ENCODE peak calls at places on chromosome 14, in five cellular contexts. X, B, E, H and S are unnamed samples.

GRCh38 chr14:101875726-101876268 is 88.6 kb upstream of the DYNC1H1 start:
- DNase-seq in B (no peak), E (no peak), H (no peak), X (no peak), S (no peak)

GRCh38 chr14:65255583-65256443 is 153.5 kb upstream of the MAX start:
- DNase-seq in H (no peak), B (peak), X (no peak), E (no peak), S (peak)

GRCh38 chr14:80628547-80628946 is 313.0 kb downstream of the CEP128 start:
- DNase-seq in E (no peak), H (no peak), X (no peak), B (no peak), S (no peak)

GRCh38 chr14:105137481-105138020 is 31.0 kb downstream of the JAG2 start:
- DNase-seq in E (no peak), H (no peak), X (no peak), B (no peak), S (no peak)

GRCh38 chr14:31106768-31107167 is 80.6 kb upstream of the STRN3 start:
- DNase-seq in H (peak), B (peak), E (no peak), X (no peak), S (no peak)

GRCh38 chr14:75088566-75089373 is 19.3 kb downstream of the ZC2HC1C start:
- DNase-seq in X (peak), H (peak), E (peak), B (peak), S (peak)

GRCh38 chr14:72809063-72809462 is 84.8 kb downstream of the DPF3 start:
- DNase-seq in X (no peak), E (no peak), H (no peak), B (no peak), S (no peak)

GRCh38 chr14:61184117-61184516 is 97.0 kb downstream of the TMEM30B start:
- DNase-seq in E (no peak), X (no peak), B (peak), H (peak), S (peak)

DNA sequence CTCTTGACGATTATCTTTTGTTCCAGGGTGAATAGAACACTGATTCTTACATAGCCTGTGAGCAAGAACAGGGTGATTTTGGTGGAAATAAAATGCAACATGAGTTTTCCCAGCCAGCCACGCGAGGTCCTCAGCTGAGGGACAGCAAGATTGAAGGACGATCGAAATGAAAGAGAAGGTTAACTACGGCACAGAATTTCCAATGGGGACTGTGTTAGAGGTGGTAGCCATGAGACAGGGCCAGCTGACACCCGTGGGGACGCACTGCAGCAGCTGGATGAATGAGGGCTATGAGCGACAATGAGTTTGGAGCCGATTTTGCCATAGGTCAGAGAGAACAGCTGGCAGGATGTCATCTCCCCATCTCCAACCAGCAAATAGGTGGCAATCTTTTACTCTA is 243.4 kb upstream of the PELI2 start:
- DNase-seq in B (no peak), H (no peak), X (no peak), E (no peak), S (no peak)
- TF ChIP-seq CTCF in B (no peak), H (no peak), X (no peak), E (no peak), S (no peak)

GRCh38 chr14:67575684-67576083 is 24.4 kb downstream of the PIGH start:
- DNase-seq in X (no peak), B (peak), E (no peak), H (no peak), S (no peak)
- TF ChIP-seq CTCF in X (no peak), B (peak), E (no peak), H (no peak), S (no peak)

GRCh38 chr14:41824441-41824840 is 217.8 kb downstream of the LRFN5 start:
- DNase-seq in E (no peak), H (no peak), B (no peak), X (no peak), S (no peak)
- TF ChIP-seq CTCF in E (no peak), H (no peak), B (no peak), X (no peak), S (peak)

GRCh38 chr14:43894534-43894933 is 612.5 kb downstream of the FSCB start:
- DNase-seq in E (no peak), H (peak), X (no peak), B (peak), S (no peak)
- TF ChIP-seq CTCF in E (peak), H (peak), X (peak), B (peak), S (peak)

DNA sequence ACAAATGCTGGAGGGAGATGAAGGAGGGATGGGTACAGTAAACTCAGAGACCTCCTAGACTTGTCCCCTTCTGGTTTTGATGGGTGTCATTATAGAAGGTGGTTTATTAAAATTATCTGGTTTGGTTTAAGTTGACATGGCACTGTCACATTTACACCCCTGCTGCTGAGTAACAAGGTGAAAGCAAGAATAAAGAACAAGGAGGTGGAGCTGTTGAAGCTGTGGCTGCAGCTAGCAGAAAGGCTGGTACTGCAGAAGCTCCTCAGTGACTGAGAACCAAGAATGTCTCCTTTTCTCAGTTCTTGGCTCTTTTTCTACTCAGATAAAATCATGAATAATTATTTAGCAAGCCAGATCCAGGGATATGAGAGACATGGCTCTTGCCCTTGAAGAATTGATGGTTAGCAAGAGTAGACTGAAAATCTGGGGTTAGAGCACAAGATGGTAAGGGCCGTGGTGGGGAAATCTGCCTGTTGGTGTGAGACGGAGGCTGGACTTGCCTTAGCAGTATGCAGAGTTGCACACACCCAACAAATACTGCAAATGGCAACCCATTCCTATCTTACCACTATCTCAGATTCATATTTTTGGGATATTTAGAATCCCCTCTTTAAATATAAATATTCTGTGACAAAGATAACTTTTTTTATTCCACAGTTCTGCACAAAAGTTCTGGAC is at the start of gene GZMH:
- DNase-seq in B (no peak), E (no peak), X (no peak), H (no peak), S (no peak)
- TF ChIP-seq CTCF in B (no peak), E (no peak), X (no peak), H (no peak), S (no peak)

GRCh38 chr14:93970589-93970966 is 5.8 kb downstream of the ASB2 start:
- DNase-seq in H (no peak), E (no peak), B (peak), X (peak), S (peak)
- TF ChIP-seq CTCF in H (peak), E (peak), B (peak), X (peak), S (peak)

GRCh38 chr14:103002578-103003350 is 54.6 kb downstream of the CDC42BPB start:
- DNase-seq in X (no peak), H (no peak), E (no peak), B (no peak), S (no peak)
- TF ChIP-seq CTCF in X (no peak), H (peak), E (no peak), B (no peak), S (no peak)

GRCh38 chr14:94372021-94372605 is 16.3 kb downstream of the SERPINA1 start:
- DNase-seq in H (no peak), B (no peak), X (no peak), E (no peak), S (no peak)
- TF ChIP-seq CTCF in H (no peak), B (peak), X (no peak), E (no peak), S (no peak)